ENCODE peak calls at places on chromosomes 3 and 15, in nine cellular contexts. I is adrenal gland, J is SJSA1, L is left lung, W is psoas muscle, U is NT2/D1, M is RWPE2, D is stomach, B is H9. T is an unnamed sample. For H3K4me1, the result is how much of the 10 kb centered on the place peaks cover.

GRCh38 chr15:33138000-33138399 is 56.5 kb downstream of the FMN1 start:
- DNase-seq in I (no peak), J (no peak), L (no peak), W (no peak), U (no peak), M (no peak), D (no peak), B (no peak), T (no peak)

GRCh38 chr3:37695138-37695537 is 166.5 kb upstream of the CTDSPL start:
- DNase-seq in I (no peak), J (no peak), L (no peak), W (no peak), U (no peak), M (no peak), D (no peak), B (no peak), T (no peak)

GRCh38 chr3:156605686-156606605 is 51.0 kb upstream of the SSR3 start:
- DNase-seq in I (no peak), J (peak), L (peak), W (peak), U (peak), M (no peak), D (peak), B (peak), T (peak)

GRCh38 chr3:2024037-2024436 is 74.6 kb upstream of the CNTN4 start:
- DNase-seq in I (no peak), J (no peak), L (no peak), W (no peak), U (no peak), M (no peak), D (no peak), B (no peak), T (no peak)

GRCh38 chr15:78339559-78339958 is 594 bp upstream of the CRABP1 start:
- DNase-seq in I (no peak), J (no peak), L (no peak), W (no peak), U (no peak), M (no peak), D (no peak), B (no peak), T (no peak)

GRCh38 chr3:11727207-11727606 is 83.5 kb upstream of the VGLL4 start:
- DNase-seq in I (no peak), J (no peak), L (no peak), W (no peak), U (no peak), M (no peak), D (no peak), B (no peak), T (no peak)

GRCh38 chr15:48411971-48412591 is 80.9 kb downstream of the DUT start:
- DNase-seq in I (no peak), J (no peak), L (no peak), W (no peak), U (no peak), M (no peak), D (no peak), B (no peak), T (no peak)

GRCh38 chr15:29337156-29337959 is 67.7 kb upstream of the NSMCE3 start:
- DNase-seq in I (no peak), J (no peak), L (no peak), W (no peak), U (no peak), M (no peak), D (no peak), B (no peak), T (no peak)

GRCh38 chr15:44719293-44719999 is 8.1 kb downstream of the B2M start:
- DNase-seq in I (no peak), J (no peak), L (no peak), W (no peak), U (no peak), M (no peak), D (no peak), B (no peak), T (no peak)

GRCh38 chr15:82917252-82917651 is 35.3 kb downstream of the HOMER2 start:
- DNase-seq in I (no peak), J (no peak), L (no peak), W (no peak), U (no peak), M (no peak), D (peak), B (no peak), T (no peak)

GRCh38 chr3:65233561-65233960 is 545.8 kb upstream of the ADAMTS9 start:
- DNase-seq in I (no peak), J (no peak), L (no peak), W (no peak), U (no peak), M (no peak), D (no peak), B (no peak), T (no peak)

GRCh38 chr3:170865209-170866094 is 4.5 kb downstream of the RPL22L1 start:
- DNase-seq in I (no peak), J (no peak), L (no peak), W (no peak), U (no peak), M (no peak), D (no peak), B (no peak), T (no peak)

GRCh38 chr3:158352551-158352950 is 218.4 kb upstream of the MLF1 start:
- DNase-seq in I (no peak), J (no peak), L (no peak), W (no peak), U (no peak), M (no peak), D (no peak), B (no peak), T (no peak)

GRCh38 chr3:198097048-198097447 is 137.0 kb downstream of the LMLN start:
- DNase-seq in I (no peak), J (no peak), L (no peak), W (no peak), U (no peak), M (no peak), D (no peak), B (no peak), T (no peak)

DNA sequence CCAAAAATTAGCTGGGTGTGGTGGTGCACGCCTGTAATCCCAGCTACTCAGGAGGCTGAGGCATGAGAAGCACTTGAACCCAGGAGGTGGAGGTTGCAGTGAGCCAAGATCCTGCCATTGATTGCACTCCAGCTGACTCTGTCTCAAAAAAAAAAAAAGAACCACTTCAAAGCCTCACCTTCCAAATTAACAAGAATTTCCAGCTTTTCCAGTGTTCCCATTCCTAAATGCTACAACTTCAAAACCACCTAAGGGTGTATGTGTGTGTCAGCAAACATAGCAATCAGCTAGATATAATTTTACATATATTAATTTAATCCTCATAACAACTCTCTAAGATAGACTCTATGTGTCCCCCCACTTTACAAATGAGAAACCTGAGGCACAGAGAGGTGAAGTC is 512.5 kb upstream of the PROK2 start:
- DNase-seq in I (no peak), J (no peak), L (no peak), W (no peak), U (no peak), M (no peak), D (no peak), B (no peak), T (no peak)
- H3K4me1 ChIP-seq in I (under half), J (under half), L (under half), W (under half), U (under half), M (under half), D (under half), B (under half), T (under half)

DNA sequence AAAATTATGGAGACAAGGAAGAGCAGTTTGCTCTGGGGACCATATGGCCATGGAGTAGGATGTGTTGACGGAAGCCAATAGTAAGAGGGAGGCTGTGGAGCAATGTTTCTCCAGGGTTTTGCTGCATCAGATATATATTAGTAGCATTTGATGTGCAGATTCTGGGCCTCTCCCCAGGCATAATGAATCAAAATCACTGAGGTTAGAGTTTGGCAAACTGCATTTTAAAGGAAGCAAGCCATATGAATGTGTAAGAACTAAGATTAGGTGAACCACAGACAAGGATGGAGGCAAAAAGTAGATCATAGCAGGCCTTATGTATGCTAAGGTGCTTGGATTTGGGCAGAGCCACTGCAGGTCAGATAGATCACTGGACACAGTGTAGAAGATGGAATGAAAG is 192.9 kb upstream of the IL12A start:
- DNase-seq in I (no peak), J (no peak), L (no peak), W (no peak), U (no peak), M (no peak), D (no peak), B (no peak), T (no peak)
- H3K4me1 ChIP-seq in I (under half), J (under half), L (under half), W (under half), U (under half), M (under half), D (under half), B (under half), T (under half)

GRCh38 chr3:179660872-179661271 is 8.0 kb downstream of the USP13 start:
- DNase-seq in I (no peak), J (no peak), L (no peak), W (no peak), U (no peak), M (no peak), D (no peak), B (no peak), T (no peak)
- H3K4me1 ChIP-seq in I (under half), J (under half), L (under half), W (half or more), U (under half), M (under half), D (under half), B (under half), T (under half)

GRCh38 chr3:124587053-124587408 is 143.2 kb upstream of the UMPS start:
- DNase-seq in I (no peak), J (no peak), L (peak), W (no peak), U (no peak), M (no peak), D (peak), B (peak), T (no peak)

GRCh38 chr3:124588036-124588435 is 142.2 kb upstream of the UMPS start:
- DNase-seq in I (no peak), J (no peak), L (no peak), W (no peak), U (no peak), M (no peak), D (no peak), B (no peak), T (no peak)

GRCh38 chr3:124591699-124592098 is 138.6 kb upstream of the UMPS start:
- DNase-seq in I (no peak), J (no peak), L (no peak), W (no peak), U (no peak), M (no peak), D (no peak), B (no peak), T (no peak)

GRCh38 chr3:124586126-124587052 is 143.9 kb upstream of the UMPS start:
- DNase-seq in I (no peak), J (no peak), L (no peak), W (no peak), U (no peak), M (no peak), D (peak), B (peak), T (no peak)

DNA sequence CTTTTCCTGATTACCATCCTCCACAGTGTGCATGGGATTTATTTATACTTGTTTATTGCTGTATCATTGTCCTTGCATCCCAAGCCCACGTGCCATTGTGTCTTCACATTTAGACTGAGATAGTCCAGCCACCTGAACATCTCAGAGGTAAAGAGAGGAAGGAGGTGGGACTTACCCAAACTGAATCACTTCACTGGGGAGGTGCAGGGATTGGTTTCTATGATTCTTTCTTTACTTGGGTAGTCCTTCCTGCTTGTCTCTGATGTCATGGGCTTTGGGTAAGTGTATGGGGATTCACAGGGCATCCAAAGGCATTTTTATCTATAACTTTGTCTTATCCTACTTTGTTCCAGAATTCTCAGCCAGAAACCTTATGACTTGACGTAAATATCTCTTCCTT is 141.5 kb upstream of the UMPS start:
- DNase-seq in I (no peak), J (no peak), L (no peak), W (no peak), U (no peak), M (no peak), D (no peak), B (no peak), T (no peak)
- H3K4me1 ChIP-seq in I (under half), J (under half), L (under half), W (under half), U (under half), M (under half), D (under half), B (under half), T (under half)